ENCODE peak calls at places on chromosomes 5 and 9, in ten cellular contexts. S, N, M, I, K, G, E, H, Q and P are unnamed samples.

GRCh38 chr5:156920861-156921431 is 42.1 kb downstream of the TIMD4 start:
- DNase-seq in Q (no peak), N (no peak), H (no peak), I (no peak), S (no peak), G (no peak), K (no peak), M (no peak), E (no peak), P (no peak)

GRCh38 chr5:15499528-15500325 is at the start of gene FBXL7:
- DNase-seq in H (peak), G (peak), S (no peak), M (no peak), N (peak), K (no peak), E (peak), Q (no peak), I (no peak), P (no peak)

GRCh38 chr5:61010759-61011460 is 65.9 kb downstream of the NDUFAF2 start:
- DNase-seq in M (no peak), G (no peak), H (peak), I (no peak), K (no peak), N (peak), E (no peak), S (no peak), Q (no peak), P (no peak)

GRCh38 chr5:160064979-160065619 is 54.2 kb downstream of the PWWP2A start:
- DNase-seq in Q (no peak), M (no peak), E (no peak), K (no peak), N (no peak), S (no peak), I (peak), H (no peak), G (no peak), P (no peak)

GRCh38 chr5:127176769-127177168 is 103.5 kb upstream of the C5orf63 start:
- DNase-seq in K (no peak), Q (no peak), S (no peak), I (no peak), E (no peak), G (no peak), H (peak), N (peak), M (no peak), P (no peak)

GRCh38 chr5:92460505-92460904 is 1077.4 kb upstream of the ARRDC3 start:
- DNase-seq in K (no peak), H (no peak), N (no peak), S (no peak), G (no peak), I (no peak), M (no peak), E (no peak), Q (no peak), P (no peak)

GRCh38 chr9:121675969-121676822 is 24.8 kb downstream of the DAB2IP start:
- DNase-seq in H (peak), E (peak), M (no peak), S (no peak), Q (no peak), K (no peak), N (no peak), I (no peak), G (no peak), P (no peak)

GRCh38 chr9:32395483-32396216 is 11.2 kb downstream of the ACO1 start:
- DNase-seq in Q (no peak), K (no peak), E (peak), M (no peak), S (no peak), H (peak), I (peak), N (peak), G (peak), P (no peak)

GRCh38 chr5:86917117-86917579 is 299.4 kb downstream of the COX7C start:
- DNase-seq in S (no peak), H (peak), K (peak), Q (no peak), M (no peak), N (peak), I (no peak), G (no peak), E (no peak), P (no peak)

GRCh38 chr5:103260951-103261350 is 2.4 kb downstream of the MACIR start:
- DNase-seq in G (no peak), N (no peak), I (no peak), M (no peak), K (no peak), E (no peak), H (no peak), Q (no peak), S (no peak), P (no peak)

GRCh38 chr9:37998881-37999311 is 70.1 kb downstream of the SHB start:
- DNase-seq in K (no peak), I (no peak), S (no peak), G (no peak), E (peak), M (peak), H (peak), N (peak), Q (no peak), P (no peak)

GRCh38 chr5:173616577-173617118 is at the start of gene BOD1:
- DNase-seq in M (peak), H (peak), E (peak), I (peak), N (peak), Q (peak), S (peak), K (peak), G (peak), P (peak)

GRCh38 chr5:9699681-9700080 is 69.5 kb upstream of the TAS2R1 start:
- DNase-seq in H (no peak), I (no peak), K (no peak), N (no peak), Q (no peak), S (no peak), G (no peak), E (no peak), M (no peak), P (no peak)

GRCh38 chr5:78627175-78627574 is 21.4 kb downstream of the LHFPL2 start:
- DNase-seq in G (no peak), N (peak), E (no peak), Q (no peak), H (peak), K (no peak), I (no peak), M (no peak), S (no peak), P (no peak)

GRCh38 chr9:121650220-121651013 is 1.0 kb upstream of the DAB2IP start:
- DNase-seq in I (peak), E (peak), K (no peak), M (peak), H (peak), S (peak), G (no peak), N (peak), Q (no peak), P (no peak)

GRCh38 chr9:14529047-14529446 is 164.2 kb downstream of the ZDHHC21 start:
- DNase-seq in H (no peak), Q (no peak), E (no peak), I (no peak), N (no peak), M (no peak), G (no peak), K (no peak), S (no peak), P (no peak)

GRCh38 chr9:109254317-109254716 is 66.5 kb downstream of the EPB41L4B start:
- DNase-seq in H (peak), E (no peak), N (no peak), Q (no peak), K (no peak), I (no peak), M (no peak), G (no peak), S (no peak), P (no peak)

GRCh38 chr9:121455527-121456239 is 44.0 kb downstream of the GGTA1 start:
- DNase-seq in M (no peak), G (no peak), K (peak), H (no peak), S (peak), N (no peak), I (no peak), E (no peak), Q (no peak), P (peak)

GRCh38 chr5:107400328-107400727 is 270.4 kb downstream of the EFNA5 start:
- DNase-seq in S (no peak), Q (no peak), I (no peak), E (no peak), H (no peak), M (no peak), G (no peak), N (no peak), K (no peak), P (no peak)

GRCh38 chr9:14880951-14881465 is 29.2 kb downstream of the FREM1 start:
- DNase-seq in Q (no peak), N (no peak), E (no peak), I (no peak), K (no peak), S (no peak), M (no peak), H (no peak), G (no peak), P (no peak)